ENCODE peak calls at places on chromosomes 13 and 19, in ten cellular contexts. O, U, A, H, Q, B, S, N, D and K are unnamed samples.
A peak's percentile ranks its signal among the peaks of the same experiment; 100 is the strongest.

GRCh38 chr13:77696006-77696862 is 1.3 kb upstream of the SLAIN1 start:
- DNase-seq in O (no peak), U (no peak), A (no peak), H (no peak), Q (no peak), B (no peak), S (no peak), N (peak; percentile 3), D (no peak), K (no peak)

GRCh38 chr13:36674337-36675212 is 755 bp downstream of the SERTM1 start:
- DNase-seq in O (no peak), U (peak; percentile 52), A (no peak), H (no peak), Q (no peak), B (no peak), S (no peak), N (no peak), D (no peak), K (no peak)

GRCh38 chr19:608155-609000 is 18.7 kb downstream of the HCN2 start:
- DNase-seq in O (no peak), U (no peak), A (no peak), H (no peak), Q (no peak), B (no peak), S (no peak), N (no peak), D (no peak), K (no peak)

GRCh38 chr13:98536729-98537128 is 40.2 kb downstream of the STK24 start:
- DNase-seq in O (no peak), U (no peak), A (no peak), H (no peak), Q (no peak), B (no peak), S (no peak), N (no peak), D (no peak), K (no peak)

GRCh38 chr19:47609885-47610545 is 1.1 kb downstream of the BICRA start:
- DNase-seq in O (peak; percentile 69), U (peak; percentile 72), A (no peak), H (peak; percentile 57), Q (peak; percentile 81), B (peak; percentile 46), S (no peak), N (no peak), D (peak; percentile 59), K (no peak)

GRCh38 chr19:7013678-7014077 is 7.6 kb downstream of the MBD3L2B start:
- DNase-seq in O (no peak), U (no peak), A (no peak), H (no peak), Q (no peak), B (no peak), S (no peak), N (no peak), D (no peak), K (no peak)

GRCh38 chr13:97257800-97258799 is 36.0 kb downstream of the MBNL2 start:
- DNase-seq in O (no peak), U (no peak), A (no peak), H (no peak), Q (peak; percentile 75), B (peak; percentile 58), S (no peak), N (no peak), D (no peak), K (peak; percentile 96)

GRCh38 chr19:2246801-2247361 is 2.2 kb upstream of the AMH start:
- DNase-seq in O (no peak), U (no peak), A (no peak), H (no peak), Q (peak; percentile 72), B (peak; percentile 59), S (no peak), N (no peak), D (peak; percentile 50), K (no peak)

GRCh38 chr19:38514812-38515633 is 81.5 kb downstream of the RYR1 start:
- DNase-seq in O (peak; percentile 64), U (peak; percentile 95), A (peak; percentile 21), H (peak; percentile 68), Q (peak; percentile 66), B (peak; percentile 49), S (peak; percentile 24), N (peak; percentile 93), D (peak; percentile 72), K (no peak)

GRCh38 chr13:50617134-50617721 is 226.3 kb downstream of the DLEU7 start:
- DNase-seq in O (no peak), U (no peak), A (no peak), H (no peak), Q (no peak), B (no peak), S (no peak), N (no peak), D (no peak), K (no peak)

GRCh38 chr13:102877285-102877684 is 31.5 kb downstream of the ERCC5 start:
- DNase-seq in O (no peak), U (no peak), A (no peak), H (no peak), Q (no peak), B (peak; percentile 49), S (no peak), N (no peak), D (no peak), K (no peak)

GRCh38 chr19:58451358-58452101 is at the start of gene ZNF324B:
- DNase-seq in O (peak; percentile 96), U (peak; percentile 96), A (peak; percentile 96), H (peak; percentile 97), Q (peak; percentile 96), B (peak; percentile 95), S (peak; percentile 95), N (peak; percentile 97), D (peak; percentile 97), K (no peak)
- TF ChIP-seq POLR2A in O (peak; percentile 57), U (no peak), A (peak; percentile 29), H (peak; percentile 46), Q (peak; percentile 54), B (peak; percentile 80), S (no peak), N (peak; percentile 45), D (no peak), K (no peak)

DNA sequence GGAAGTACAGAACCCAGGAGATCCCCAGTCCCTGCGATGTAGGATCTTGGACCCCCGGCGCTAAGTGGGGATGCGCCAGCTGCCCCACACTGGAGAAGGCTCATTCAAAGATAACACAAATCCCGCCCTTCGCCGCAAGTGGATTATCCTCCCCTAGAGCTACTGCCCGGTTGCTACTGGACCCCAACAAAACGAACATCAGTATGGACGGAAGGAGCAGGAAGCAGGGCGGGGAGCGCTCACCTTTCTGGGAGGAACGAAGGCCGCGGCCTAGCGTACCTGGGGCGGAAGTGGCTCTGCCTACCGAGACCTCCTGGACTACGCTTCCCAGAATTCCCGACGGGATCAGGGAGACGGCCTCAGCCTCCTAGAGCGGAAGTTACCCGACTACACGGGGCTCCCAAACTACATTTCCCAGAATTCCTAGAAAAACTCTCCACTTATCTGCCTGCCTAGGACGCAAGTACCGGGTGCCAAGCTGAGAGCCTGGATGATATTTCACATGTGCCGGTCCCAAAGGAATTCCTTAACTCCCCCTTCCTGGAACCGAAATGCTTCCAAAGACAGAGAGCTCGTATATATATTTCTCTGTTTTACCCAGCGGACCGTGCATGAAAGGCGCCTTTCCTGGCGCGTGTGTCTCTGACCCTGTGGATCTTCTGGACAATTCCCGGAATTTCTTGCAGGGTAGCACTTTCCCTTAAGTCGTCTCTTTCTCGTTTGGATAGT is at the start of gene ZNF112:
- DNase-seq in O (peak; percentile 90), U (peak; percentile 81), A (peak; percentile 95), H (peak; percentile 52), Q (peak; percentile 88), B (peak; percentile 91), S (peak; percentile 54), N (peak; percentile 5), D (peak; percentile 90), K (peak; percentile 89)
- TF ChIP-seq POLR2A in O (peak; percentile 58), U (peak; percentile 73), A (no peak), H (peak; percentile 46), Q (peak; percentile 46), B (peak; percentile 40), S (no peak), N (no peak), D (no peak), K (no peak)

GRCh38 chr19:41265376-41266153 is 1.4 kb downstream of the HNRNPUL1 start:
- DNase-seq in O (peak; percentile 24), U (no peak), A (peak; percentile 26), H (peak; percentile 26), Q (no peak), B (no peak), S (no peak), N (no peak), D (peak; percentile 27), K (no peak)

GRCh38 chr19:41261474-41262190 is 2.5 kb upstream of the HNRNPUL1 start:
- DNase-seq in O (no peak), U (no peak), A (no peak), H (no peak), Q (no peak), B (no peak), S (no peak), N (no peak), D (no peak), K (no peak)

GRCh38 chr19:41263042-41263849 is 926 bp upstream of the HNRNPUL1 start:
- DNase-seq in O (peak; percentile 83), U (peak; percentile 69), A (peak; percentile 68), H (peak; percentile 91), Q (peak; percentile 61), B (peak; percentile 62), S (peak; percentile 53), N (peak; percentile 24), D (peak; percentile 66), K (no peak)

GRCh38 chr19:41264581-41265375 is 606 bp downstream of the HNRNPUL1 start:
- DNase-seq in O (peak; percentile 65), U (no peak), A (peak; percentile 50), H (peak; percentile 40), Q (peak; percentile 62), B (peak; percentile 64), S (no peak), N (peak; percentile 48), D (peak; percentile 43), K (no peak)

DNA sequence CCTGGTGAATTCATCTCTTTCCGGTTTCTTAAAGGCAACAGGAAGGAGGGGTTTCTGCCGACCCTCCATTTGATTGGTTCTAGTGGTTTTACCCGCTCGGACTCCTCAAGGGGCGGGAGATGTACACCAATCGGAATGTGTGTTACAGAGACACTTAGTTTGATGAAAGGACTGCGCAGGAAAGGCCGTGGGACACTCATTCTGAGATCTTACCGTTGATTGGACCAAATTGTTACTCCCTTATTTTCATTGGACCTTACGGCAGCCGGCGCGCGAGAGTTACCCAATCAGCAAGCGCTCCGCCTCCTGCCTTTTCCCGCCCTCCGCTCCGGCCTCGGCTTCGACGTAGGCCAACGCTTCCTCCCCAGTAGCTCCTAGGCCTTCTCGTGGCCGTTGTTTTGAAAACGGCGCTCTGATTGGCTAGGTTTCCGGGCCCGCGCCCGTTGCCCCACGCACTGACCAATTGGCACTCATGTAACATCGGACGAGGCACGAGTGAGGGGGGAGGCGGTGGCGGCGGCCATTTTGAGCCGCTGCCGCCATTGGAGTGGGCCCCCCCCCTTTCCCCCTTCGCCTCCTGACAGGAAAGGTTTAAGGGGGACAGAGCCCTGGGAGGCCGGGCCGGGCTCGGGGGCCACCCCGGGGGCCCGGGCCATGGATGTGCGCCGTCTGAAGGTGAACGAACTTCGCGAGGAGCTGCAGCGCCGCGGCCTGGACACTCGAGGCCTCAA is at the start of gene HNRNPUL1:
- DNase-seq in O (peak; percentile 99), U (peak; percentile 100), A (peak; percentile 100), H (peak; percentile 97), Q (peak; percentile 98), B (peak; percentile 99), S (peak; percentile 97), N (peak; percentile 95), D (peak; percentile 98), K (peak; percentile 100)
- TF ChIP-seq POLR2A in O (no peak), U (peak; percentile 68), A (peak; percentile 42), H (peak; percentile 7), Q (peak; percentile 19), B (peak; percentile 35), S (peak; percentile 65), N (no peak), D (no peak), K (no peak)

GRCh38 chr13:28624707-28625432 is 34.1 kb upstream of the POMP start:
- DNase-seq in O (no peak), U (no peak), A (no peak), H (no peak), Q (no peak), B (no peak), S (no peak), N (no peak), D (no peak), K (no peak)
- TF ChIP-seq POLR2A in O (no peak), U (no peak), A (no peak), H (no peak), Q (no peak), B (no peak), S (no peak), N (no peak), D (no peak), K (no peak)